ENCODE peak calls at places on chromosomes 12 and 14, in eight cellular contexts. One of them, this sample, is unnamed.

GRCh38 chr12:115155665-115156645 is 472.0 kb upstream of the TBX3 start:
- DNase-seq in right atrium auricular region: no peak
- DNase-seq in body of pancreas: no peak
- DNase-seq in H9: no peak
- DNase-seq in left ventricle myocardium inferior: no peak
- DNase-seq in heart left ventricle: no peak
- DNase-seq in PC-9: peak
- DNase-seq in transverse colon: no peak
- DNase-seq in this sample: no peak

GRCh38 chr12:94139816-94140215 is 8.6 kb upstream of the PLXNC1 start:
- DNase-seq in H9: peak
- DNase-seq in heart left ventricle: no peak
- DNase-seq in body of pancreas: no peak
- DNase-seq in PC-9: no peak
- DNase-seq in transverse colon: no peak
- DNase-seq in right atrium auricular region: no peak
- DNase-seq in left ventricle myocardium inferior: no peak
- DNase-seq in this sample: no peak

GRCh38 chr12:42798811-42799438 is 209.4 kb upstream of the PRICKLE1 start:
- DNase-seq in H9: no peak
- DNase-seq in right atrium auricular region: no peak
- DNase-seq in transverse colon: no peak
- DNase-seq in left ventricle myocardium inferior: no peak
- DNase-seq in PC-9: no peak
- DNase-seq in body of pancreas: no peak
- DNase-seq in heart left ventricle: no peak
- DNase-seq in this sample: no peak

GRCh38 chr14:101735453-101735852 is 26.1 kb upstream of the PPP2R5C start:
- DNase-seq in body of pancreas: no peak
- DNase-seq in right atrium auricular region: no peak
- DNase-seq in left ventricle myocardium inferior: no peak
- DNase-seq in PC-9: peak
- DNase-seq in transverse colon: no peak
- DNase-seq in H9: no peak
- DNase-seq in heart left ventricle: no peak
- DNase-seq in this sample: no peak

GRCh38 chr12:125773033-125773432 is 707.8 kb downstream of the AACS start:
- DNase-seq in right atrium auricular region: no peak
- DNase-seq in heart left ventricle: no peak
- DNase-seq in H9: peak
- DNase-seq in transverse colon: no peak
- DNase-seq in left ventricle myocardium inferior: no peak
- DNase-seq in body of pancreas: peak
- DNase-seq in PC-9: no peak
- DNase-seq in this sample: no peak

GRCh38 chr12:101097829-101098580 is 112.0 kb downstream of the SLC5A8 start:
- DNase-seq in PC-9: no peak
- DNase-seq in heart left ventricle: no peak
- DNase-seq in right atrium auricular region: no peak
- DNase-seq in H9: no peak
- DNase-seq in transverse colon: no peak
- DNase-seq in left ventricle myocardium inferior: no peak
- DNase-seq in body of pancreas: no peak
- DNase-seq in this sample: no peak

GRCh38 chr12:94648578-94648977 is 1.8 kb downstream of the TMCC3 start:
- DNase-seq in left ventricle myocardium inferior: no peak
- DNase-seq in body of pancreas: no peak
- DNase-seq in H9: no peak
- DNase-seq in heart left ventricle: no peak
- DNase-seq in PC-9: peak
- DNase-seq in transverse colon: no peak
- DNase-seq in right atrium auricular region: no peak
- DNase-seq in this sample: no peak

GRCh38 chr12:79655036-79655435 is 35.7 kb downstream of the PAWR start:
- DNase-seq in body of pancreas: no peak
- DNase-seq in heart left ventricle: no peak
- DNase-seq in PC-9: no peak
- DNase-seq in H9: no peak
- DNase-seq in left ventricle myocardium inferior: no peak
- DNase-seq in right atrium auricular region: no peak
- DNase-seq in transverse colon: no peak
- DNase-seq in this sample: no peak

GRCh38 chr12:130664772-130665171 is 51.3 kb downstream of the RIMBP2 start:
- DNase-seq in PC-9: no peak
- DNase-seq in heart left ventricle: no peak
- DNase-seq in transverse colon: no peak
- DNase-seq in left ventricle myocardium inferior: no peak
- DNase-seq in right atrium auricular region: no peak
- DNase-seq in H9: no peak
- DNase-seq in body of pancreas: no peak
- DNase-seq in this sample: no peak

GRCh38 chr12:116918464-116918863 is 7.7 kb downstream of the FBXW8 start:
- DNase-seq in left ventricle myocardium inferior: no peak
- DNase-seq in heart left ventricle: no peak
- DNase-seq in PC-9: no peak
- DNase-seq in body of pancreas: no peak
- DNase-seq in transverse colon: no peak
- DNase-seq in right atrium auricular region: no peak
- DNase-seq in H9: no peak
- DNase-seq in this sample: no peak

GRCh38 chr14:92638904-92639303 is 109.5 kb downstream of the LGMN start:
- DNase-seq in right atrium auricular region: no peak
- DNase-seq in transverse colon: no peak
- DNase-seq in heart left ventricle: no peak
- DNase-seq in left ventricle myocardium inferior: no peak
- DNase-seq in H9: no peak
- DNase-seq in PC-9: no peak
- DNase-seq in body of pancreas: no peak
- DNase-seq in this sample: no peak

GRCh38 chr14:33834956-33835655 is 115.8 kb downstream of the EGLN3 start:
- DNase-seq in H9: no peak
- DNase-seq in heart left ventricle: no peak
- DNase-seq in PC-9: no peak
- DNase-seq in left ventricle myocardium inferior: no peak
- DNase-seq in body of pancreas: no peak
- DNase-seq in right atrium auricular region: no peak
- DNase-seq in transverse colon: no peak
- DNase-seq in this sample: no peak

GRCh38 chr14:92093320-92093719 is 13.1 kb downstream of the ATXN3 start:
- DNase-seq in left ventricle myocardium inferior: no peak
- DNase-seq in transverse colon: no peak
- DNase-seq in H9: no peak
- DNase-seq in PC-9: no peak
- DNase-seq in right atrium auricular region: no peak
- DNase-seq in heart left ventricle: no peak
- DNase-seq in body of pancreas: no peak
- DNase-seq in this sample: no peak

GRCh38 chr12:128801879-128802391 is 21.8 kb downstream of the SLC15A4 start:
- DNase-seq in left ventricle myocardium inferior: no peak
- DNase-seq in right atrium auricular region: no peak
- DNase-seq in PC-9: no peak
- DNase-seq in transverse colon: no peak
- DNase-seq in heart left ventricle: no peak
- DNase-seq in body of pancreas: no peak
- DNase-seq in H9: no peak
- DNase-seq in this sample: no peak

GRCh38 chr14:73462078-73462715 is 3.9 kb upstream of the NUMB start:
- DNase-seq in H9: no peak
- DNase-seq in right atrium auricular region: peak
- DNase-seq in left ventricle myocardium inferior: peak
- DNase-seq in body of pancreas: peak
- DNase-seq in PC-9: no peak
- DNase-seq in transverse colon: peak
- DNase-seq in heart left ventricle: peak
- DNase-seq in this sample: no peak

GRCh38 chr12:105440037-105440664 is 109.7 kb downstream of the C12orf75 start:
- DNase-seq in transverse colon: no peak
- DNase-seq in PC-9: no peak
- DNase-seq in body of pancreas: no peak
- DNase-seq in right atrium auricular region: no peak
- DNase-seq in heart left ventricle: no peak
- DNase-seq in H9: no peak
- DNase-seq in left ventricle myocardium inferior: no peak
- DNase-seq in this sample: no peak

GRCh38 chr12:15855646-15856045 is 26.5 kb upstream of the STRAP start:
- DNase-seq in left ventricle myocardium inferior: no peak
- DNase-seq in transverse colon: no peak
- DNase-seq in PC-9: no peak
- DNase-seq in heart left ventricle: no peak
- DNase-seq in right atrium auricular region: no peak
- DNase-seq in H9: no peak
- DNase-seq in body of pancreas: no peak
- DNase-seq in this sample: no peak

GRCh38 chr12:79959484-79959883 is 24.6 kb upstream of the PPP1R12A start:
- DNase-seq in right atrium auricular region: no peak
- DNase-seq in body of pancreas: no peak
- DNase-seq in left ventricle myocardium inferior: no peak
- DNase-seq in PC-9: no peak
- DNase-seq in H9: no peak
- DNase-seq in heart left ventricle: no peak
- DNase-seq in transverse colon: no peak
- DNase-seq in this sample: no peak

GRCh38 chr12:74393265-74393664 is 144.4 kb upstream of the ATXN7L3B start:
- DNase-seq in PC-9: no peak
- DNase-seq in left ventricle myocardium inferior: no peak
- DNase-seq in heart left ventricle: no peak
- DNase-seq in right atrium auricular region: no peak
- DNase-seq in H9: no peak
- DNase-seq in body of pancreas: no peak
- DNase-seq in transverse colon: no peak
- DNase-seq in this sample: no peak

GRCh38 chr12:94795520-94795919 is 145.2 kb upstream of the TMCC3 start:
- DNase-seq in H9: peak
- DNase-seq in transverse colon: no peak
- DNase-seq in body of pancreas: no peak
- DNase-seq in PC-9: peak
- DNase-seq in right atrium auricular region: no peak
- DNase-seq in heart left ventricle: no peak
- DNase-seq in left ventricle myocardium inferior: no peak
- DNase-seq in this sample: no peak

GRCh38 chr12:22282283-22282682 is 52.2 kb downstream of the ST8SIA1 start:
- DNase-seq in right atrium auricular region: no peak
- DNase-seq in body of pancreas: no peak
- DNase-seq in left ventricle myocardium inferior: no peak
- DNase-seq in heart left ventricle: no peak
- DNase-seq in PC-9: no peak
- DNase-seq in H9: no peak
- DNase-seq in transverse colon: no peak
- DNase-seq in this sample: no peak

GRCh38 chr12:22272596-22272995 is 61.9 kb downstream of the ST8SIA1 start:
- DNase-seq in transverse colon: no peak
- DNase-seq in PC-9: no peak
- DNase-seq in left ventricle myocardium inferior: no peak
- DNase-seq in heart left ventricle: no peak
- DNase-seq in H9: no peak
- DNase-seq in right atrium auricular region: no peak
- DNase-seq in body of pancreas: no peak
- DNase-seq in this sample: no peak

GRCh38 chr12:22275847-22276246 is 58.7 kb downstream of the ST8SIA1 start:
- DNase-seq in body of pancreas: peak
- DNase-seq in left ventricle myocardium inferior: peak
- DNase-seq in PC-9: peak
- DNase-seq in right atrium auricular region: peak
- DNase-seq in heart left ventricle: peak
- DNase-seq in transverse colon: peak
- DNase-seq in H9: peak
- DNase-seq in this sample: no peak

GRCh38 chr12:22276313-22276712 is 58.2 kb downstream of the ST8SIA1 start:
- DNase-seq in transverse colon: no peak
- DNase-seq in right atrium auricular region: no peak
- DNase-seq in left ventricle myocardium inferior: no peak
- DNase-seq in body of pancreas: no peak
- DNase-seq in H9: no peak
- DNase-seq in heart left ventricle: no peak
- DNase-seq in PC-9: no peak
- DNase-seq in this sample: no peak

GRCh38 chr12:22276846-22277245 is 57.7 kb downstream of the ST8SIA1 start:
- DNase-seq in heart left ventricle: no peak
- DNase-seq in right atrium auricular region: no peak
- DNase-seq in H9: no peak
- DNase-seq in body of pancreas: no peak
- DNase-seq in left ventricle myocardium inferior: no peak
- DNase-seq in PC-9: no peak
- DNase-seq in transverse colon: no peak
- DNase-seq in this sample: no peak
- H3K27ac ChIP-seq in heart left ventricle: no peak
- H3K27ac ChIP-seq in right atrium auricular region: no peak
- H3K27ac ChIP-seq in H9: no peak
- H3K27ac ChIP-seq in body of pancreas: no peak
- H3K27ac ChIP-seq in left ventricle myocardium inferior: peak
- H3K27ac ChIP-seq in PC-9: no peak
- H3K27ac ChIP-seq in transverse colon: peak
- H3K27ac ChIP-seq in this sample: no peak

DNA sequence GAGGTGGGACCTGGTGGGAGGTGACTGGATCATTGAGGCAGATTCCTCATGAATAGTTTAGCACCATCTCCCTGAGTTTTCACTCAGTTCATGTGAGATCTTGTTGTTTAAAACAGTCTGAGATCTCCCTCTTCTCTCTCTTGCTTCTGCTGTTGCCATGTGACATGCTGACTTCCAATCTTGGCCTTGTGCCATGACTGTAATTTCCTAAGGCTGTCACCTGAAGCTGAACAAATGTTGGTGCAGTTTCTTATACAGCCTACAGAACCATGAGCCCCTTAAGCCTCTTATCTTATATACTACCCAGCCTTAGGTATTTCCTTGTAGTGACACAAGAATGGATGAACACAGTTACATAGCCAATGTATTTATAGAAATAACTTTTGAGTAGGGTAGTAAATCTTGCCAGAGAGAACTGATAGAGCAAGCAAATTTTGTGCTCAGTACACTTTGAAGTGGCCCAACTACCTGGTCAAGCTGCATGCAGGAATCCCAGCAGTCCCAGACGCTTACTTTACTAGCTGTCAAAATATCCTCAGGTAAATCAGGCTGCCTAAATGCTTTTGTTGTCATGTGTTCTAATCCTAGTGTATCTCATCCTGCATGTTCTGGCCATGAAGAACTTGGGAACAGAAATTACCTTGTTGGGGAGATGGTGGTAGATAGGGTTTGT is 445.6 kb upstream of the MIS18BP1 start:
- DNase-seq in right atrium auricular region: no peak
- DNase-seq in body of pancreas: peak
- DNase-seq in PC-9: no peak
- DNase-seq in transverse colon: peak
- DNase-seq in heart left ventricle: no peak
- DNase-seq in left ventricle myocardium inferior: no peak
- DNase-seq in H9: no peak
- DNase-seq in this sample: no peak
- H3K27ac ChIP-seq in right atrium auricular region: no peak
- H3K27ac ChIP-seq in body of pancreas: no peak
- H3K27ac ChIP-seq in PC-9: no peak
- H3K27ac ChIP-seq in transverse colon: no peak
- H3K27ac ChIP-seq in heart left ventricle: no peak
- H3K27ac ChIP-seq in left ventricle myocardium inferior: no peak
- H3K27ac ChIP-seq in H9: no peak
- H3K27ac ChIP-seq in this sample: no peak

GRCh38 chr12:91417649-91418048 is 235.0 kb upstream of the DCN start:
- DNase-seq in transverse colon: no peak
- DNase-seq in H9: no peak
- DNase-seq in heart left ventricle: no peak
- DNase-seq in PC-9: no peak
- DNase-seq in right atrium auricular region: no peak
- DNase-seq in left ventricle myocardium inferior: no peak
- DNase-seq in body of pancreas: no peak
- DNase-seq in this sample: no peak
- H3K27ac ChIP-seq in transverse colon: no peak
- H3K27ac ChIP-seq in H9: no peak
- H3K27ac ChIP-seq in heart left ventricle: no peak
- H3K27ac ChIP-seq in PC-9: no peak
- H3K27ac ChIP-seq in right atrium auricular region: no peak
- H3K27ac ChIP-seq in left ventricle myocardium inferior: no peak
- H3K27ac ChIP-seq in body of pancreas: no peak
- H3K27ac ChIP-seq in this sample: no peak

GRCh38 chr12:57214398-57214781 is 2.2 kb upstream of the NXPH4 start:
- DNase-seq in H9: peak
- DNase-seq in transverse colon: peak
- DNase-seq in right atrium auricular region: no peak
- DNase-seq in body of pancreas: peak
- DNase-seq in heart left ventricle: peak
- DNase-seq in PC-9: no peak
- DNase-seq in left ventricle myocardium inferior: peak
- DNase-seq in this sample: no peak
- H3K27ac ChIP-seq in H9: no peak
- H3K27ac ChIP-seq in transverse colon: no peak
- H3K27ac ChIP-seq in right atrium auricular region: no peak
- H3K27ac ChIP-seq in body of pancreas: no peak
- H3K27ac ChIP-seq in heart left ventricle: no peak
- H3K27ac ChIP-seq in PC-9: peak
- H3K27ac ChIP-seq in left ventricle myocardium inferior: peak
- H3K27ac ChIP-seq in this sample: no peak